ENCODE peak calls at places on chromosomes 12 and 14, in four cellular contexts. L, K, P and X are unnamed samples.

GRCh38 chr12:3655331-3655900 is 97.5 kb downstream of the CRACR2A start:
- DNase-seq in P (no peak), K (no peak), L (no peak), X (peak)

GRCh38 chr14:90193925-90194324 is 62.4 kb upstream of the PSMC1 start:
- DNase-seq in L (no peak), K (no peak), P (no peak), X (no peak)

GRCh38 chr14:52356025-52356424 is 41.9 kb downstream of the PTGER2 start:
- DNase-seq in P (no peak), K (no peak), L (no peak), X (peak)

GRCh38 chr12:50619610-50619958 is 114.8 kb downstream of the DIP2B start:
- DNase-seq in P (no peak), L (no peak), K (no peak), X (no peak)

GRCh38 chr12:121637231-121637914 is 11.0 kb downstream of the ORAI1 start:
- DNase-seq in P (no peak), L (no peak), K (no peak), X (no peak)

GRCh38 chr14:88852632-88853031 is 28.2 kb downstream of the TTC8 start:
- DNase-seq in K (no peak), L (no peak), P (no peak), X (no peak)

GRCh38 chr12:109504068-109504467 is 26.6 kb downstream of the UBE3B start:
- DNase-seq in L (no peak), K (no peak), P (no peak), X (no peak)

GRCh38 chr12:48768147-48768546 is 20.7 kb downstream of the ADCY6 start:
- DNase-seq in P (no peak), K (no peak), L (no peak), X (no peak)

GRCh38 chr14:89399594-89400068 is 17.4 kb downstream of the FOXN3 start:
- DNase-seq in P (no peak), K (peak), L (peak), X (peak)

GRCh38 chr14:41558527-41558926 is 48.1 kb upstream of the LRFN5 start:
- DNase-seq in P (no peak), L (no peak), K (no peak), X (no peak)

GRCh38 chr14:68927089-68927488 is 52.0 kb downstream of the ACTN1 start:
- DNase-seq in K (no peak), L (no peak), P (no peak), X (no peak)

GRCh38 chr12:9347328-9348127 is 139.3 kb upstream of the PZP start:
- DNase-seq in P (no peak), K (no peak), L (no peak), X (peak)

GRCh38 chr14:60756847-60757246 is 22.3 kb downstream of the MNAT1 start:
- DNase-seq in L (no peak), P (no peak), K (no peak), X (no peak)

GRCh38 chr12:66132408-66132807 is 1.9 kb upstream of the LLPH start:
- DNase-seq in L (no peak), P (no peak), K (no peak), X (peak)

GRCh38 chr12:50258167-50258551 is 25.2 kb downstream of the LIMA1 start:
- DNase-seq in P (no peak), K (no peak), L (no peak), X (peak)

GRCh38 chr14:65304239-65304638 is 108.3 kb upstream of the FUT8 start:
- DNase-seq in K (no peak), P (no peak), L (no peak), X (no peak)